ENCODE peak calls at places on chromosome 22, in nine cellular contexts. P is cardiac muscle cell, J is AG04450, V is choroid plexus epithelial cell, X is thyroid gland, C is aorta, G is astrocyte of the spinal cord, R is HCT116, D is A549. F is an unnamed sample.

GRCh38 chr22:21698430-21699329 is 32.9 kb downstream of the PPIL2 start:
- DNase-seq in D (no peak), V (peak; percentile 63), J (no peak), R (no peak), P (no peak), G (peak; percentile 33), X (peak; percentile 96), C (peak; percentile 87), F (peak; percentile 51)

GRCh38 chr22:38427940-38428339 is 27.1 kb downstream of the KCNJ4 start:
- DNase-seq in R (no peak), V (no peak), C (no peak), D (no peak), J (no peak), X (no peak), G (no peak), P (no peak), F (no peak)

GRCh38 chr22:40642316-40642715 is 5.8 kb upstream of the MRTFA start:
- DNase-seq in P (no peak), R (no peak), X (no peak), V (no peak), C (no peak), D (no peak), J (no peak), G (no peak), F (no peak)

GRCh38 chr22:48494256-48494967 is 1333.3 kb downstream of the BRD1 start:
- DNase-seq in J (no peak), D (no peak), V (no peak), P (no peak), R (no peak), G (no peak), C (peak; percentile 52), X (no peak), F (no peak)

GRCh38 chr22:26674211-26675190 is 17.1 kb downstream of the MIAT start:
- DNase-seq in R (no peak), X (peak; percentile 12), P (no peak), J (no peak), G (no peak), V (no peak), D (no peak), C (no peak), F (no peak)

GRCh38 chr22:36554101-36554500 is 25.1 kb upstream of the EIF3D start:
- DNase-seq in R (no peak), G (no peak), C (no peak), J (no peak), X (no peak), D (no peak), P (no peak), V (no peak), F (no peak)

GRCh38 chr22:47878460-47878859 is 1116.0 kb downstream of the TBC1D22A start:
- DNase-seq in G (no peak), J (no peak), P (no peak), C (no peak), R (no peak), X (peak; percentile 66), D (no peak), V (no peak), F (no peak)

GRCh38 chr22:24059793-24060192 is 48.7 kb downstream of the CABIN1 start:
- DNase-seq in V (no peak), G (no peak), D (no peak), J (no peak), P (no peak), C (no peak), X (peak; percentile 60), R (no peak), F (no peak)

GRCh38 chr22:37502342-37503182 is 16.4 kb upstream of the MFNG start:
- DNase-seq in P (peak; percentile 38), G (no peak), C (no peak), X (peak; percentile 29), J (no peak), R (no peak), D (peak; percentile 36), V (no peak), F (no peak)

GRCh38 chr22:43749473-43749872 is 62.6 kb downstream of the EFCAB6 start:
- DNase-seq in V (no peak), J (no peak), R (no peak), G (no peak), X (no peak), C (no peak), D (no peak), P (no peak), F (peak; percentile 39)

GRCh38 chr22:38317237-38317994 is at the start of gene CSNK1E:
- DNase-seq in J (no peak), R (no peak), C (peak; percentile 94), D (peak; percentile 51), X (peak; percentile 82), G (peak; percentile 69), V (peak; percentile 59), P (peak; percentile 86), F (peak; percentile 92)

GRCh38 chr22:11627436-11627797 is 3900.6 kb upstream of the OR11H1 start:
- DNase-seq in D (no peak), G (peak; percentile 5), J (no peak), X (no peak), P (no peak), C (no peak), V (peak; percentile 28), R (no peak), F (no peak)

GRCh38 chr22:39276461-39277134 is 31.8 kb upstream of the PDGFB start:
- DNase-seq in V (no peak), R (no peak), X (no peak), J (no peak), G (no peak), C (no peak), P (no peak), D (no peak), F (no peak)

GRCh38 chr22:48171294-48171693 is 1408.8 kb downstream of the TBC1D22A start:
- DNase-seq in C (no peak), P (peak; percentile 22), X (no peak), J (no peak), D (no peak), V (no peak), R (no peak), G (no peak), F (peak; percentile 56)

GRCh38 chr22:45896961-45897538 is 79.9 kb downstream of the WNT7B start:
- DNase-seq in V (no peak), G (no peak), D (no peak), C (no peak), J (no peak), X (no peak), P (no peak), R (no peak), F (no peak)

GRCh38 chr22:40221055-40221414 is 43.3 kb downstream of the TNRC6B start:
- DNase-seq in P (no peak), G (no peak), R (no peak), C (no peak), D (no peak), V (no peak), J (no peak), X (no peak), F (no peak)

GRCh38 chr22:36764060-36764459 is 11.9 kb downstream of the IFT27 start:
- DNase-seq in C (no peak), P (no peak), J (no peak), V (no peak), G (no peak), R (no peak), X (no peak), D (no peak), F (no peak)

GRCh38 chr22:46066691-46067090 is 83.6 kb upstream of the PPARA start:
- DNase-seq in R (no peak), V (no peak), D (no peak), P (no peak), C (peak; percentile 39), J (no peak), G (peak; percentile 36), X (no peak), F (no peak)

DNA sequence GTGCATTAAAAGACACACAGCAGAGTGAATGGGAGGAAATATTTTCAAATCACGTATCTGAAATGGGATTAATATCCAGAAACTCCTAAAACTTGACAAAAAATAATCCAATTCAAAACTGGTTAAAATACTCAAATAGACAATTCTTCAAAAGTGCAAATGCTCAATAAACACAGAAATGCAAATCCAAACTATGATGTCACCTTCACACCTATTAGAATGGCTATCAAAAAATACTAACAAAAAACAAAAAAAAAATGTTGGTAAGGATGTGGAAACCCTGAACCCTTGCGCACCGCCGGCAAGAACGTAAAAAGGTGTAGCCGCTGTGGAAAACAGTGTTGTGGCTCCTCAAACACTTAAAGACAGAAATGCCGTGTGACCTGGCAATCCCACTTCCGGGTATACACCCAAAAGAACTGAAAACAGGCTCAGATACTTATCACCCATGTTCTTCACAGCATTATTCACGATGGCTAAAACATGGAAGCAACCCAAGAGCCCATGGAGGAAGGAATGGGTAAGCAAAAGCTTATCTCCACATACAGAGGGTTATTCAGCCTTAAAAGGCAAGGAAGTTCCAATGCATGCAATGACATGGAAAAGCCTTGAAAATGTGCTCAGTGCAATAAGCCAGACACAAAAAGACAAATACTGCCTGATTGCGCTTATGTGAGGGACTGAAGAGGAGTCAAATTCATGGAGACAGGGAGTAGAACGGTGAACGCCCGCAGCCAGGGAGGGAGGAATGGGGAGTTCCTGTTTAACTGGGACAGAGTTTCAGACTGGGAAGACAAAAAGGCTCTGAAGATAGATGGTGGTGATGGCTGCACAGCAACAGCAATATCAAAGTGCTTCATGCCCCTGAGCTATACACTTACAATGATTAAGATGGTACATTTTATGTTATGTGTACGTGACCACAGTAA is 19.6 kb downstream of the BRD1 start:
- DNase-seq in V (no peak), J (no peak), R (no peak), C (peak; percentile 5), G (no peak), X (no peak), P (no peak), D (no peak), F (no peak)
- H3K4me3 ChIP-seq in V (no peak overlapping the region), J (no peak overlapping the region), R (no peak overlapping the region), C (no peak overlapping the region), G (no peak overlapping the region), X (no peak overlapping the region), P (no peak overlapping the region), D (no peak overlapping the region), F (no peak overlapping the region)

GRCh38 chr22:35539487-35539886 is 1.1 kb upstream of the RASD2 start:
- DNase-seq in C (no peak), J (no peak), G (no peak), V (no peak), R (no peak), X (no peak), P (no peak), D (no peak), F (no peak)
- H3K4me3 ChIP-seq in C (peak overlapping the region; percentile 68), J (no peak overlapping the region), G (no peak overlapping the region), V (no peak overlapping the region), R (no peak overlapping the region), X (peak overlapping the region; percentile 55), P (peak overlapping the region; percentile 51), D (peak overlapping the region; percentile 65), F (peak overlapping the region; percentile 66)

GRCh38 chr22:19376971-19377370 is 54.6 kb downstream of the HIRA start:
- DNase-seq in J (no peak), R (no peak), D (no peak), G (no peak), C (peak; percentile 45), X (no peak), P (no peak), V (no peak), F (no peak)
- H3K4me3 ChIP-seq in J (no peak overlapping the region), R (no peak overlapping the region), D (no peak overlapping the region), G (no peak overlapping the region), C (no peak overlapping the region), X (no peak overlapping the region), P (no peak overlapping the region), V (no peak overlapping the region), F (no peak overlapping the region)

DNA sequence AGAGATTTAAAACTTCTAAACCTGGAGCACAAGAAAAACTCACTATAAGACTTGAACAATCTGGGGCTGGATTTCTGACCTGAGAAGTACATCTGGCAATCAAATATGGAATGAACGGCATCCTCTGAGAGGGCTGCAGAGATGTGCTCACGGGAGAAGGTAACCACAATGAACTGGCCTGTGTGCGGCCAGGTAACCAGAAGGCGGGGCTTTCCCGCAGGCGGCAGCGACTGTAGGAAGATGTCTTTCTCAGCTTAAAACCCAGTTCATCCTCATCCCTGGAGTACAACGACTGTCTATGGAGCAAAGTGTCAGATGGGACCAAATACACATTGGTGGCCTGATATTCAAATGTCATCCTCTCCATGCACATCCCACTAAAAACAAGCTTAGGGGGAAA is 24.5 kb downstream of the MICAL3 start:
- DNase-seq in X (peak; percentile 37), D (no peak), P (no peak), J (no peak), R (no peak), C (no peak), G (no peak), V (no peak), F (no peak)
- H3K4me3 ChIP-seq in X (peak overlapping the region; percentile 61), D (peak overlapping the region; percentile 94), P (peak overlapping the region; percentile 93), J (peak overlapping the region; percentile 66), R (peak overlapping the region; percentile 84), C (no peak overlapping the region), G (peak overlapping the region; percentile 60), V (no peak overlapping the region), F (peak overlapping the region; percentile 76)